ENCODE peak calls at places on chromosomes 12 and 14, in five cellular contexts. Z is Caco-2, L is RWPE2, J is mammary epithelial cell, D is BJ. K is an unnamed sample.

GRCh38 chr12:119343130-119343529 is 8.6 kb downstream of the CCDC60 start:
- DNase-seq in Z (no peak), L (no peak), J (no peak), D (no peak), K (no peak)

GRCh38 chr12:52300796-52301691 is 9.7 kb upstream of the KRT81 start:
- DNase-seq in Z (no peak), L (no peak), J (no peak), D (no peak), K (no peak)

GRCh38 chr12:19299765-19300164 is 139.5 kb upstream of the AEBP2 start:
- DNase-seq in Z (no peak), L (no peak), J (peak; percentile 86), D (no peak), K (no peak)

GRCh38 chr12:93526786-93527428 is 45.6 kb upstream of the SOCS2 start:
- DNase-seq in Z (peak; percentile 84), L (no peak), J (peak; percentile 75), D (peak; percentile 50), K (peak; percentile 77)

GRCh38 chr12:52260351-52261210 is 13.9 kb upstream of the KRT86 start:
- DNase-seq in Z (no peak), L (peak; percentile 11), J (no peak), D (no peak), K (no peak)

GRCh38 chr14:26598081-26598671 is 343 bp upstream of the NOVA1 start:
- DNase-seq in Z (peak; percentile 75), L (peak; percentile 52), J (no peak), D (no peak), K (no peak)

GRCh38 chr12:42144174-42144423 is 575 bp downstream of the GXYLT1 start:
- DNase-seq in Z (peak; percentile 41), L (no peak), J (no peak), D (no peak), K (no peak)

GRCh38 chr12:121930862-121931261 is 12.5 kb downstream of the CFAP251 start:
- DNase-seq in Z (no peak), L (no peak), J (no peak), D (no peak), K (no peak)

GRCh38 chr14:102426796-102427195 is 64.1 kb downstream of the TECPR2 start:
- DNase-seq in Z (no peak), L (no peak), J (no peak), D (no peak), K (no peak)

GRCh38 chr12:33429468-33429867 is 10.2 kb downstream of the SYT10 start:
- DNase-seq in Z (no peak), L (no peak), J (no peak), D (no peak), K (no peak)

GRCh38 chr14:21346532-21347135 is 37.2 kb downstream of the SUPT16H start:
- DNase-seq in Z (no peak), L (no peak), J (no peak), D (peak; percentile 19), K (peak; percentile 31)

GRCh38 chr12:13241833-13242232 is 45.3 kb downstream of the EMP1 start:
- DNase-seq in Z (peak; percentile 67), L (no peak), J (peak; percentile 61), D (no peak), K (no peak)

GRCh38 chr12:25962932-25963525 is 4.5 kb downstream of the RASSF8 start:
- DNase-seq in Z (no peak), L (no peak), J (no peak), D (no peak), K (no peak)

GRCh38 chr14:20454359-20454644 is 310 bp downstream of the OSGEP start:
- DNase-seq in Z (no peak), L (no peak), J (no peak), D (peak; percentile 22), K (no peak)

GRCh38 chr12:32603071-32603470 is 76.0 kb upstream of the DNM1L start:
- DNase-seq in Z (no peak), L (no peak), J (no peak), D (no peak), K (no peak)

GRCh38 chr12:114499338-114499737 is 93.4 kb upstream of the TBX5 start:
- DNase-seq in Z (no peak), L (no peak), J (no peak), D (peak; percentile 31), K (peak; percentile 45)

GRCh38 chr14:62006116-62006737 is 244.0 kb downstream of the SNAPC1 start:
- DNase-seq in Z (no peak), L (no peak), J (no peak), D (peak; percentile 15), K (no peak)

GRCh38 chr12:30694971-30695326 is 720 bp downstream of the IPO8 start:
- DNase-seq in Z (peak; percentile 59), L (no peak), J (peak; percentile 46), D (no peak), K (no peak)

GRCh38 chr14:103695331-103696026 is 19.8 kb downstream of the XRCC3 start:
- DNase-seq in Z (no peak), L (no peak), J (no peak), D (no peak), K (no peak)

GRCh38 chr14:103693514-103693913 is 21.7 kb downstream of the XRCC3 start:
- DNase-seq in Z (no peak), L (peak; percentile 82), J (peak; percentile 64), D (no peak), K (no peak)

GRCh38 chr14:103696027-103696402 is 19.2 kb downstream of the XRCC3 start:
- DNase-seq in Z (no peak), L (no peak), J (no peak), D (no peak), K (no peak)

GRCh38 chr14:103692871-103693270 is 22.4 kb downstream of the XRCC3 start:
- DNase-seq in Z (no peak), L (no peak), J (no peak), D (no peak), K (no peak)

GRCh38 chr14:103694572-103695026 is 20.7 kb downstream of the XRCC3 start:
- DNase-seq in Z (no peak), L (no peak), J (no peak), D (no peak), K (no peak)
- TF ChIP-seq CTCF in Z (no peak), L (no peak), J (no peak), D (no peak), K (no peak)

GRCh38 chr12:3972576-3972975 is 99.4 kb upstream of the PARP11 start:
- DNase-seq in Z (no peak), L (no peak), J (no peak), D (no peak), K (no peak)
- H3K4me3 ChIP-seq in Z (no peak overlapping the region), L (no peak overlapping the region), J (no peak overlapping the region), D (no peak overlapping the region), K (no peak overlapping the region)

GRCh38 chr14:23727566-23728335 is 91.6 kb downstream of the DHRS2 start:
- DNase-seq in Z (peak; percentile 73), L (no peak), J (peak; percentile 43), D (no peak), K (peak; percentile 20)
- TF ChIP-seq CTCF in Z (peak; percentile 72), L (peak; percentile 54), J (peak; percentile 37), D (peak; percentile 40), K (peak; percentile 35)

GRCh38 chr12:115798309-115798917 is 479.1 kb downstream of the MED13L start:
- DNase-seq in Z (no peak), L (no peak), J (no peak), D (no peak), K (no peak)
- H3K4me3 ChIP-seq in Z (no peak overlapping the region), L (no peak overlapping the region), J (no peak overlapping the region), D (no peak overlapping the region), K (no peak overlapping the region)

GRCh38 chr12:132075026-132075713 is 68.9 kb downstream of the DDX51 start:
- DNase-seq in Z (no peak), L (no peak), J (no peak), D (no peak), K (no peak)
- TF ChIP-seq CTCF in Z (peak; percentile 28), L (peak; percentile 12), J (peak; percentile 1), D (peak; percentile 34), K (peak; percentile 34)

GRCh38 chr14:29650554-29651269 is 276.9 kb downstream of the PRKD1 start:
- DNase-seq in Z (no peak), L (no peak), J (no peak), D (no peak), K (no peak)

GRCh38 chr14:29648045-29648444 is 279.6 kb downstream of the PRKD1 start:
- DNase-seq in Z (no peak), L (no peak), J (no peak), D (no peak), K (no peak)

GRCh38 chr14:29645117-29645516 is 282.5 kb downstream of the PRKD1 start:
- DNase-seq in Z (no peak), L (no peak), J (no peak), D (no peak), K (no peak)

GRCh38 chr14:29652586-29652985 is 275.1 kb downstream of the PRKD1 start:
- DNase-seq in Z (no peak), L (no peak), J (no peak), D (no peak), K (no peak)

DNA sequence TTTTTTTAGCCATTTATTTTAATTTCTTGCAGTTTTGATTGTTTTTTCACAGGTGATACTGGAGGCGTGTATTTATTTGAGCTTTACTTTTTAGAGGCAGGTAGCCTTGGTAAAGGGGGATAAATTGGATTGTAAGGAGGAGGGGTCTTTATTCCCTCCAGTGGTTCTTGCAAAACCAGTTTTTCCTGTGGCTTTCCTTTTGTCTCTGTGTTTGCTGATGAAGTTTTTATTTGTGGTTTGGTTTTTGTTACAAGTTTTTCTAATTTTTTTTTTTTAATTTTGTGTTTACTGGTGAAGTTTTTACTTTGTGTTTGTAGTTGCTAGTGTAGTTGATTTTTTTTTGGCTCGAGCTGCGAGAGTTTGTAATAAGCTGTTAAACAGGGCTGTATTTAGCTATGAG is 278.5 kb downstream of the PRKD1 start:
- DNase-seq in Z (no peak), L (no peak), J (no peak), D (no peak), K (no peak)
- H3K4me3 ChIP-seq in Z (no peak overlapping the region), L (no peak overlapping the region), J (no peak overlapping the region), D (no peak overlapping the region), K (no peak overlapping the region)

DNA sequence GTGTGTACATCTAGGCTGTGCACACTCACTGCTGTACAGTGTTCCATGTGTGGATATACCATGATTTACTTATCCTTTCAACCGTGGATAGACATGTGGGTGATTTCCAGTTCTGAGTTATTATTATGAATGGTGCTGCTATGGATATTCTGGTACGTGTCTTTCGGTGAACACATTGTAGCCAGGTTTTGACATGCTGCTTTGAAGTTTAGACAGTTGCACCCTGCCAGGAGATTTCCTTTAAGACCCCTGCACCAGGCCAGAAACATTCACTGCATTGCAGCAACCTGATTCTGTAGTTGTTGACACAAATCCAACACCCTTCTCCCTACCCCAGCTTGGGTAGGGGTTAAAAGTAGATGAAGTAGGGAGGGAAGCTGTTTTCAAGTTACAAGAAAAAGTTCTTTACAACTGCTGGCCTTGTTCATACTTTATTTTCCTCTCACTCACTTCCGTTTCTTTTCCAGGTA is 11.8 kb upstream of the LTA4H start:
- DNase-seq in Z (no peak), L (no peak), J (peak; percentile 44), D (no peak), K (no peak)
- TF ChIP-seq CTCF in Z (no peak), L (no peak), J (no peak), D (no peak), K (no peak)

DNA sequence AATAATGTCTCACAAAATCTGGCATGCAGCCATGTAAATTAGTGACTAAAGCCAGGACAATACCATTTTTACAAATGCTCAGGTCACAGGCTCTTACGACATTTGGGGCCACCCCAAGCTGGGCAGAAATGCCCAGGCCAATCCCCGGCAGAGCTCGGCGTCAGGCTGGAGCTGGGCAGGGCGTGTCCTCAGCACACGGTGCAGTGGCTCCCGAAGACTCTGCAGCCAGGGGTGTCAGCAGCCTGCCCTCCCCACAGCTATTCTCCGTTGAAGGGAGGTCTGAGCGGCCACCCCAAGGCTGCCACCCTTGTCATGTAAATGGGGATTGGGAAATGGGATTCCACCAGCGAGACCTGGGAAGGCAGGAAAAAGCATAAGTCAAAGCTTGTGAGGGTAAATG is 158.6 kb downstream of the DICER1 start:
- DNase-seq in Z (no peak), L (no peak), J (no peak), D (no peak), K (no peak)
- H3K4me3 ChIP-seq in Z (no peak overlapping the region), L (no peak overlapping the region), J (no peak overlapping the region), D (no peak overlapping the region), K (no peak overlapping the region)